ENCODE peak calls at places on chromosomes 11 and 22, in seven cellular contexts. W is suprapubic skin, X is upper lobe of left lung, Y is lower leg skin, Q is stomach, E is prostate gland, I is erythroblast. T is an unnamed sample.

GRCh38 chr22:35227248-35227647 is 30.0 kb upstream of the HMGXB4 start:
- DNase-seq in Y (peak; percentile 12), E (no peak), X (no peak), Q (no peak), I (no peak), W (no peak), T (no peak)

GRCh38 chr11:69486056-69486772 is 4.8 kb downstream of the LINC01488 start:
- DNase-seq in W (no peak), Y (no peak), X (peak; percentile 62), Q (no peak), I (no peak), E (no peak), T (no peak)

GRCh38 chr11:93476796-93477195 is 66.4 kb downstream of the SMCO4 start:
- DNase-seq in X (no peak), I (no peak), Y (no peak), E (no peak), Q (no peak), W (no peak), T (no peak)

GRCh38 chr11:68040121-68040956 is 1.5 kb downstream of the TCIRG1 start:
- DNase-seq in X (peak; percentile 89), W (peak; percentile 84), I (peak; percentile 38), Y (no peak), Q (peak; percentile 75), E (peak; percentile 56), T (no peak)

GRCh38 chr11:35077709-35078695 is 61.0 kb upstream of the CD44 start:
- DNase-seq in W (no peak), X (no peak), Q (no peak), Y (no peak), I (no peak), E (no peak), T (no peak)

GRCh38 chr22:48528221-48528915 is 1299.3 kb downstream of the BRD1 start:
- DNase-seq in I (no peak), W (no peak), X (peak; percentile 84), Y (no peak), Q (peak; percentile 30), E (no peak), T (no peak)

GRCh38 chr11:117378966-117379865 is 51.6 kb downstream of the CEP164 start:
- DNase-seq in Y (no peak), X (no peak), E (no peak), W (no peak), Q (no peak), I (no peak), T (no peak)

GRCh38 chr22:33597274-33597985 is 322.8 kb downstream of the LARGE1 start:
- DNase-seq in I (no peak), E (peak; percentile 62), W (no peak), Y (peak; percentile 83), X (no peak), Q (no peak), T (no peak)

GRCh38 chr22:50053861-50054260 is 4.2 kb downstream of the TTLL8 start:
- DNase-seq in E (no peak), I (no peak), Q (no peak), X (no peak), Y (no peak), W (no peak), T (no peak)

GRCh38 chr22:40665312-40665711 is 14.0 kb upstream of the MCHR1 start:
- DNase-seq in Y (no peak), I (no peak), Q (no peak), X (no peak), W (no peak), E (no peak), T (no peak)

GRCh38 chr11:92204731-92205130 is 19.9 kb upstream of the FAT3 start:
- DNase-seq in Y (no peak), I (no peak), W (no peak), Q (peak; percentile 73), E (no peak), X (no peak), T (no peak)

GRCh38 chr11:34337016-34337415 is 20.8 kb downstream of the ABTB2 start:
- DNase-seq in X (no peak), Q (no peak), E (no peak), Y (peak; percentile 74), W (no peak), I (no peak), T (no peak)

GRCh38 chr22:40050258-40050657 is 55.5 kb downstream of the FAM83F start:
- DNase-seq in Q (no peak), E (no peak), X (no peak), I (no peak), Y (no peak), W (no peak), T (no peak)

GRCh38 chr11:106503901-106504300 is 426.4 kb downstream of the AASDHPPT start:
- DNase-seq in Y (no peak), E (no peak), X (no peak), I (no peak), Q (no peak), W (no peak), T (no peak)

GRCh38 chr11:118435233-118435892 is 929 bp upstream of the KMT2A start:
- DNase-seq in X (peak; percentile 83), I (peak; percentile 75), Y (peak; percentile 86), Q (peak; percentile 53), W (peak; percentile 72), E (peak; percentile 26), T (no peak)

GRCh38 chr11:115985896-115986295 is 481.7 kb upstream of the CADM1 start:
- DNase-seq in E (no peak), W (no peak), I (no peak), Y (peak; percentile 15), Q (no peak), X (no peak), T (no peak)

GRCh38 chr11:116729501-116730240 is 43.1 kb downstream of the BUD13 start:
- DNase-seq in I (no peak), Q (no peak), W (peak; percentile 35), Y (peak; percentile 72), E (no peak), X (no peak), T (no peak)

GRCh38 chr11:27495710-27496300 is 10.8 kb downstream of the LIN7C start:
- DNase-seq in Q (no peak), I (no peak), Y (no peak), X (no peak), W (no peak), E (no peak), T (no peak)

GRCh38 chr11:67250059-67251043 is 15.9 kb upstream of the GRK2 start:
- DNase-seq in I (no peak), E (no peak), Y (no peak), X (peak; percentile 57), Q (no peak), W (no peak), T (no peak)

DNA sequence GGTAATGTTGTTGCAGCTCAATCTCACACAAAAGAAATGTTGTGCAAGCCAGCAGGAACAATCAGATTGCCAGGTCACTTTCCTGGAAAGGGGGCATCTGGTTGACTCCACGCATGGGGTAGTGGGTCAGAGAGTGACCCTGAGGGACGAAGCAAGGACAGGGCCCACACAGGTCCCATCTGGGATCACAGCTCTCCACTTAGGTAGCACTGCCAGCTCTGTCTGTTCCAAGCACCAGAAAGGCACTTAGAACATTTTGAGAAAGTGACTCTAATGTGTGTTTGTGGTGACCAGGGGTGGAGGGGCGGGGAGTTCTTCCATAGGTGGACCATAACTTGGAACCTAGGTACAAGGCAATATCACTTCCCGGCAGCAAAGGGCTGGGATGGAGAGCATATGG is 109.6 kb downstream of the RASSF10 start:
- DNase-seq in Y (no peak), E (no peak), I (no peak), X (no peak), Q (no peak), W (no peak), T (no peak)
- TF ChIP-seq POLR2A in Y (no peak), E (no peak), I (no peak), X (no peak), Q (no peak), W (no peak), T (no peak)

DNA sequence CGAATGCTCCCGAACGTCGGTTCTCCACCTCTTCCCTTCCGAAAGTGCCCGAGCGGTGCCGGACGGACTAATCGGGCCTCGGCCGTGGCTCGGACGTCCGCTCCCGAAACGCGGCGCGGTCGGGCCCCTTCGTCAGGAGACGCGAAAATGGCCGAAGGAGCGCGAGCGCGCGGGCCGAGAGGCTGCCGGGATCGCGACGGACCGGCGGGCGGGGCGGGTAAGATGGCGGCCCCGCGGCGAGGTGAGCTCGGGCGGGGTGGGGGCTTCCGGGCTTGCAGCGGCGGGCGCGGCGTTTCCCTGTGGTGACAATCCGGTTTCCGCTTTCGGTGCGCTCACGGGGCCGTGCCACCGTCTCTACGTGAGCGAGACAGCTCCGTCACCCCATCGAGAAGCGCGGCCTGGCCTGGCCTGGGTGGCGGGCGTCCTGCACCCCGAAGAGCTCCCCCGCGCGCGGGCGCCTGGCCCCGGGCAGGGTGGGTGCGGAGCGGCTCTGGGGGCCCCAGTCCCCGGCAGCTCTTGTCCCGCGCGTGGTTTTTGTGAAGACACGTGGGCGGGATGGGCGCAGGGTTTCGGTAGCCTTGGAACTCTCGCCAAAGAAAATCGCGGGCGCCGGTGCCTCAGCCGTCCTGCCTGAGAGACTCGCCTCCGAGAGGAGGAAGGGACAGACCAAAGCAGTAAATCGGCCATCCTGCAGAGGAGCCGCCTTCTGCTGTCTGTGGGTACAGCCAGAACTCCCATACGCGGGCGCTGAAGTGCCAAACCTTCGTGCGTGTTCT is at the start of gene TMEM80:
- DNase-seq in W (peak; percentile 100), Y (peak; percentile 100), I (peak; percentile 97), X (peak; percentile 99), E (peak; percentile 99), Q (peak; percentile 100), T (peak; percentile 99)
- TF ChIP-seq POLR2A in W (no peak), Y (peak; percentile 53), I (peak; percentile 65), X (no peak), E (peak; percentile 63), Q (no peak), T (peak; percentile 21)

DNA sequence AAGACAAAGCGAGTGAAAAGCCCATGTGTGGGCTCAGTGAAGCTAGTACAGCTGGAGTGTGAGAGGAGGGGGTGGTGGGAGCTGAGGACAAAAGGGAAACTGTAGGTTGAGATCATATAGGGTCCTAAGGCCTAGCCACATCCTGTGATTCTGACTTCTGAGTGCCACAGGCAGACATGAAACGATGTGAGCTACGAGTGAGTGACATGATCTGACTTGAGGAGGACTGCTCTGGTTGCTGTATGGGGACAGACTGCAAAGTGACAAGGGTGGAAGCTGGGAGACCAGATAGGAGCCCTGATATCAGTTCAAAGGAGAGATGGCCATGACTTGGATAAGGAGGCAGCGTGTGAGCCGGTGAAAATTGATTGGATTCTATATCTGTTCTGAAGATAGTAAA is 85.4 kb downstream of the MICAL2 start:
- DNase-seq in W (no peak), Y (no peak), I (peak; percentile 72), X (no peak), Q (no peak), E (no peak), T (no peak)
- TF ChIP-seq POLR2A in W (no peak), Y (no peak), I (no peak), X (no peak), Q (no peak), E (no peak), T (no peak)

DNA sequence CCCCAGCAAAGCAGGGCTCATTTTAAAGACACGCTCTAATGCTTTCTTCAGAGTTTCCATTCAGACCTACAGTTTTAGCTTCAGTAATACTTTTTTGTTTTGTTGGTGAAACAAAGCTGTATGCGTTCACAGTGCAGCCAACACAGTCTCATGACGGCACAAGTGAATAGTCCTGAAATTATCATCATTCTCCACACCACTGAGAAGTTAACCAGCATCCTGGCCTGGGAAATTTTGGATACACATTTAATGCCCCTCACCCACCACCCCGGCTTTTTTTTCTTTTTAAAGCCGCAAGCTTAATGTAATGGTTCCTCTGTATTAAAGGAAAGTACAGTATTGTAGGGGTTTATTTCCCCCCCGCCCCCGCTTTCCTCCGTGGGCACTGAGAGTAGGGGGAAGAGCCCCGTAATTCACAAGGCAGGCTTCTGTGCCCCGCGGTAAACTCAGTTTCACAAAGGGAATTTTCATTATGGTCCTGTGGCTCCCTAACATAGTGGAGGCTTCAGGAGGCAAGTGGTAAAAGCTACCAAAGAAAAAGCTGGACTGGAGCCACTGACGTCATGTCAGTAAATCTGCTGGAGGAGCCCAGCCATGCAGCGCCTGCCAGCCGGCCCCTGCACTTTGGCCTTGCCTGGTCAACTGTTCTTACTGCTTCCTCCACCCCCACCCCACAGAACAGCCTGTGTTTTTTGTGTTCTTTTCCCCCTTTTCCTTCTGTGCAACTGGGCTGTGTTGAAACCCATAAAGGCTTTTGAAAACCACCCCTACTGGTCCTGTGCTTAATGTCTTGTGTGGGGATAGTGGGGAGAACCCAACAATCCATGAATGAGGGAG is 18.2 kb downstream of the TEAD1 start:
- DNase-seq in W (peak; percentile 86), Q (peak; percentile 93), Y (peak; percentile 92), X (peak; percentile 91), E (peak; percentile 87), I (no peak), T (peak; percentile 73)
- TF ChIP-seq POLR2A in W (no peak), Q (no peak), Y (no peak), X (no peak), E (no peak), I (no peak), T (no peak)